ENCODE peak calls at places on chromosomes 5 and 9, in five cellular contexts. One of them, this sample, is unnamed.

GRCh38 chr9:38687389-38687842 is 32.5 kb downstream of the FAM240B start:
- DNase-seq in stimulated activated CD4-positive, alpha-beta T cell treated with anti-CD3 and anti-CD28 coated beads, TNF-alpha, amount 100 ng/mL, for 4 hours: peak
- DNase-seq in T-helper 2 cell: no peak
- DNase-seq in EH: peak
- DNase-seq in GM03348: no peak
- DNase-seq in this sample: no peak

GRCh38 chr9:96612105-96612965 is 7.3 kb downstream of the CDC14B start:
- DNase-seq in stimulated activated CD4-positive, alpha-beta T cell treated with anti-CD3 and anti-CD28 coated beads, TNF-alpha, amount 100 ng/mL, for 4 hours: no peak
- DNase-seq in T-helper 2 cell: no peak
- DNase-seq in EH: peak
- DNase-seq in GM03348: peak
- DNase-seq in this sample: peak

GRCh38 chr5:71872465-71872864 is 153.4 kb downstream of the CARTPT start:
- DNase-seq in stimulated activated CD4-positive, alpha-beta T cell treated with anti-CD3 and anti-CD28 coated beads, TNF-alpha, amount 100 ng/mL, for 4 hours: no peak
- DNase-seq in T-helper 2 cell: no peak
- DNase-seq in EH: no peak
- DNase-seq in GM03348: no peak
- DNase-seq in this sample: no peak

GRCh38 chr5:112848116-112848811 is 12.8 kb upstream of the SRP19 start:
- DNase-seq in stimulated activated CD4-positive, alpha-beta T cell treated with anti-CD3 and anti-CD28 coated beads, TNF-alpha, amount 100 ng/mL, for 4 hours: no peak
- DNase-seq in T-helper 2 cell: no peak
- DNase-seq in EH: peak
- DNase-seq in GM03348: peak
- DNase-seq in this sample: peak

GRCh38 chr5:57277085-57277484 is 103.2 kb downstream of the GPBP1 start:
- DNase-seq in stimulated activated CD4-positive, alpha-beta T cell treated with anti-CD3 and anti-CD28 coated beads, TNF-alpha, amount 100 ng/mL, for 4 hours: no peak
- DNase-seq in T-helper 2 cell: no peak
- DNase-seq in EH: peak
- DNase-seq in GM03348: peak
- DNase-seq in this sample: peak

GRCh38 chr9:27487128-27487527 is 37.0 kb upstream of the IFNK start:
- DNase-seq in stimulated activated CD4-positive, alpha-beta T cell treated with anti-CD3 and anti-CD28 coated beads, TNF-alpha, amount 100 ng/mL, for 4 hours: no peak
- DNase-seq in T-helper 2 cell: no peak
- DNase-seq in EH: peak
- DNase-seq in GM03348: peak
- DNase-seq in this sample: no peak

GRCh38 chr5:38468978-38469706 is 87.3 kb downstream of the LIFR start:
- DNase-seq in stimulated activated CD4-positive, alpha-beta T cell treated with anti-CD3 and anti-CD28 coated beads, TNF-alpha, amount 100 ng/mL, for 4 hours: no peak
- DNase-seq in T-helper 2 cell: no peak
- DNase-seq in EH: no peak
- DNase-seq in GM03348: no peak
- DNase-seq in this sample: no peak

GRCh38 chr5:72552041-72552557 is 44.9 kb upstream of the ZNF366 start:
- DNase-seq in stimulated activated CD4-positive, alpha-beta T cell treated with anti-CD3 and anti-CD28 coated beads, TNF-alpha, amount 100 ng/mL, for 4 hours: no peak
- DNase-seq in T-helper 2 cell: no peak
- DNase-seq in EH: peak
- DNase-seq in GM03348: peak
- DNase-seq in this sample: peak

This sample was measured in HFFc6.